ENCODE peak calls at places on chromosomes 5 and 9, in six cellular contexts. Z is cerebellar cortex; J is left ventricle myocardium inferior; H is GM18507; U is NCI-H345; Y is stimulated activated CD8-positive, alpha-beta memory T cell treated with anti-CD3 and anti-CD28 coated beads, Interleukin-2, amount 100 ng/mL, for 48 hours. D is an unnamed sample.

GRCh38 chr5:61471352-61471751 is 139.3 kb downstream of the ZSWIM6 start:
- DNase-seq in Z (no peak), J (no peak), H (no peak), U (no peak), Y (no peak), D (no peak)

GRCh38 chr5:172010278-172010677 is 3.8 kb upstream of the FBXW11 start:
- DNase-seq in Z (peak), J (no peak), H (no peak), U (peak), Y (no peak), D (no peak)

GRCh38 chr9:95504053-95504963 is 12.5 kb downstream of the PTCH1 start:
- DNase-seq in Z (peak), J (no peak), H (no peak), U (peak), Y (no peak), D (no peak)

GRCh38 chr9:114004221-114004716 is 73.8 kb downstream of the AMBP start:
- DNase-seq in Z (peak), J (peak), H (no peak), U (no peak), Y (no peak), D (no peak)

GRCh38 chr5:171412186-171412585 is 7.3 kb upstream of the FGF18 start:
- DNase-seq in Z (no peak), J (no peak), H (no peak), U (no peak), Y (no peak), D (no peak)

GRCh38 chr9:38386319-38386895 is 6.1 kb upstream of the ALDH1B1 start:
- DNase-seq in Z (no peak), J (no peak), H (no peak), U (no peak), Y (no peak), D (no peak)

GRCh38 chr9:82540175-82540574 is 522.8 kb downstream of the RASEF start:
- DNase-seq in Z (no peak), J (no peak), H (no peak), U (no peak), Y (no peak), D (no peak)

GRCh38 chr5:167987490-167988270 is 303.8 kb upstream of the WWC1 start:
- DNase-seq in Z (no peak), J (no peak), H (no peak), U (no peak), Y (no peak), D (no peak)

GRCh38 chr9:76109953-76110352 is 219.5 kb downstream of the PCSK5 start:
- DNase-seq in Z (peak), J (no peak), H (no peak), U (no peak), Y (no peak), D (no peak)

GRCh38 chr5:64794053-64794770 is 25.5 kb downstream of the CWC27 start:
- DNase-seq in Z (no peak), J (no peak), H (no peak), U (no peak), Y (no peak), D (no peak)

GRCh38 chr5:173326501-173326960 is 1.7 kb downstream of the STC2 start:
- DNase-seq in Z (no peak), J (no peak), H (no peak), U (no peak), Y (no peak), D (no peak)

GRCh38 chr9:22079873-22080341 is 70.8 kb upstream of the CDKN2B start:
- DNase-seq in Z (peak), J (no peak), H (peak), U (no peak), Y (no peak), D (peak)

GRCh38 chr9:38309324-38310195 is 82.9 kb upstream of the ALDH1B1 start:
- DNase-seq in Z (no peak), J (no peak), H (no peak), U (no peak), Y (no peak), D (no peak)

GRCh38 chr9:136668983-136669790 is 6.5 kb downstream of the EGFL7 start:
- DNase-seq in Z (no peak), J (no peak), H (no peak), U (no peak), Y (no peak), D (no peak)

GRCh38 chr5:97242351-97242750 is 59.3 kb upstream of the RIOK2 start:
- DNase-seq in Z (no peak), J (no peak), H (no peak), U (no peak), Y (no peak), D (no peak)

GRCh38 chr5:134005415-134006118 is 792 bp upstream of the VDAC1 start:
- DNase-seq in Z (no peak), J (peak), H (no peak), U (no peak), Y (no peak), D (no peak)

GRCh38 chr9:131480258-131480657 is 22.5 kb upstream of the POMT1 start:
- DNase-seq in Z (no peak), J (no peak), H (no peak), U (no peak), Y (no peak), D (no peak)

GRCh38 chr5:68047035-68047434 is 168.5 kb upstream of the PIK3R1 start:
- DNase-seq in Z (no peak), J (no peak), H (no peak), U (no peak), Y (no peak), D (no peak)

GRCh38 chr9:81772144-81772543 is 82.8 kb upstream of the TLE1 start:
- DNase-seq in Z (no peak), J (no peak), H (no peak), U (no peak), Y (no peak), D (no peak)

GRCh38 chr5:73186976-73187375 is 14.0 kb downstream of the TMEM174 start:
- DNase-seq in Z (no peak), J (no peak), H (no peak), U (no peak), Y (no peak), D (no peak)

D was measured in CD4-positive, alpha-beta T cell.